ENCODE peak calls at places on chromosomes 16 and 17, in seven cellular contexts. R is pancreas; U is stimulated activated naive B cell treated with anti-CD40 and anti-IgM and Interleukin-4, amounts not matched to agents 10 μg/mL and 1 μg/mL and 100 μg/mL, for 72 hours; H is gastrocnemius medialis; Q is HCT116; V is RWPE2; N is lung. T is an unnamed sample.

GRCh38 chr16:71441348-71441781 is 489 bp downstream of the TLE7 start:
- ATAC-seq in R (peak), U (no peak), H (no peak), Q (peak), V (no peak), N (no peak), T (no peak)

GRCh38 chr16:20833081-20833480 is 26.8 kb downstream of the REXO5 start:
- ATAC-seq in R (no peak), U (no peak), H (no peak), Q (no peak), V (no peak), N (no peak), T (no peak)

GRCh38 chr17:48181653-48182052 is 74.1 kb downstream of the SNX11 start:
- ATAC-seq in R (peak), U (no peak), H (no peak), Q (peak), V (peak), N (no peak), T (no peak)

GRCh38 chr16:67115649-67116048 is 5.9 kb downstream of the PHAF1 start:
- ATAC-seq in R (no peak), U (no peak), H (no peak), Q (peak), V (peak), N (no peak), T (no peak)

GRCh38 chr16:46843898-46844642 is 13.1 kb upstream of the C16orf87 start:
- ATAC-seq in R (peak), U (peak), H (no peak), Q (no peak), V (no peak), N (no peak), T (peak)

GRCh38 chr17:9937164-9937835 is 32.2 kb upstream of the RCVRN start:
- ATAC-seq in R (peak), U (no peak), H (peak), Q (no peak), V (peak), N (no peak), T (peak)

GRCh38 chr16:89300311-89300975 is 82.9 kb downstream of the ZNF778 start:
- ATAC-seq in R (peak), U (no peak), H (peak), Q (no peak), V (no peak), N (no peak), T (no peak)

GRCh38 chr17:1390422-1391367 is 9.3 kb downstream of the YWHAE start:
- ATAC-seq in R (peak), U (no peak), H (peak), Q (no peak), V (no peak), N (no peak), T (no peak)

GRCh38 chr16:9197957-9198661 is 106.7 kb downstream of the HAPSTR1 start:
- ATAC-seq in R (no peak), U (no peak), H (no peak), Q (no peak), V (no peak), N (no peak), T (no peak)

GRCh38 chr17:45438931-45439610 is 6.4 kb upstream of the ARHGAP27 start:
- ATAC-seq in R (peak), U (no peak), H (peak), Q (peak), V (peak), N (no peak), T (peak)

GRCh38 chr16:57134982-57135381 is 42.6 kb downstream of the CPNE2 start:
- ATAC-seq in R (no peak), U (peak), H (no peak), Q (no peak), V (peak), N (no peak), T (peak)

GRCh38 chr17:72092710-72093322 is 28.0 kb upstream of the SOX9 start:
- ATAC-seq in R (peak), U (no peak), H (no peak), Q (no peak), V (no peak), N (no peak), T (no peak)

GRCh38 chr17:71995570-71995969 is 125.2 kb upstream of the SOX9 start:
- ATAC-seq in R (no peak), U (no peak), H (no peak), Q (no peak), V (peak), N (no peak), T (no peak)

GRCh38 chr16:74627506-74628220 is 20.7 kb upstream of the GLG1 start:
- ATAC-seq in R (peak), U (peak), H (peak), Q (no peak), V (no peak), N (no peak), T (no peak)

GRCh38 chr17:42049834-42050359 is 504 bp downstream of the C17orf113 start:
- ATAC-seq in R (peak), U (no peak), H (no peak), Q (peak), V (peak), N (no peak), T (no peak)

GRCh38 chr16:23072084-23072599 is 77.1 kb downstream of the USP31 start:
- ATAC-seq in R (peak), U (no peak), H (peak), Q (no peak), V (peak), N (no peak), T (peak)

GRCh38 chr17:9529033-9529748 is 46.4 kb downstream of the STX8 start:
- ATAC-seq in R (peak), U (peak), H (no peak), Q (peak), V (peak), N (no peak), T (no peak)

GRCh38 chr17:66400698-66401097 is 98.3 kb downstream of the PRKCA start:
- ATAC-seq in R (no peak), U (no peak), H (no peak), Q (no peak), V (no peak), N (no peak), T (no peak)

GRCh38 chr16:87829123-87829980 is 40.0 kb downstream of the SLC7A5 start:
- ATAC-seq in R (no peak), U (no peak), H (no peak), Q (peak), V (peak), N (no peak), T (peak)

GRCh38 chr16:58494981-58495860 is 4.7 kb upstream of the NDRG4 start:
- ATAC-seq in R (peak), U (peak), H (peak), Q (peak), V (peak), N (no peak), T (peak)

GRCh38 chr17:80415626-80416042 is 667 bp downstream of the ENDOV start:
- ATAC-seq in R (no peak), U (peak), H (peak), Q (peak), V (peak), N (no peak), T (no peak)

GRCh38 chr17:66483946-66484345 is 181.5 kb downstream of the PRKCA start:
- ATAC-seq in R (no peak), U (no peak), H (no peak), Q (no peak), V (no peak), N (no peak), T (no peak)

GRCh38 chr16:58252716-58253115 is 42.1 kb downstream of the PRSS54 start:
- ATAC-seq in R (no peak), U (no peak), H (no peak), Q (no peak), V (no peak), N (no peak), T (no peak)

GRCh38 chr16:57194512-57194911 is 8.4 kb downstream of the RSPRY1 start:
- ATAC-seq in R (peak), U (no peak), H (no peak), Q (peak), V (peak), N (no peak), T (peak)

GRCh38 chr16:9395958-9396359 is 304.5 kb downstream of the HAPSTR1 start:
- ATAC-seq in R (peak), U (no peak), H (no peak), Q (no peak), V (no peak), N (no peak), T (no peak)

GRCh38 chr16:72113616-72113945 is 19.9 kb downstream of the DHX38 start:
- ATAC-seq in R (no peak), U (no peak), H (no peak), Q (no peak), V (peak), N (no peak), T (peak)

GRCh38 chr16:62205459-62205858 is 169.2 kb upstream of the CDH8 start:
- ATAC-seq in R (no peak), U (no peak), H (no peak), Q (no peak), V (no peak), N (no peak), T (no peak)

GRCh38 chr17:1423456-1424135 is 23.6 kb upstream of the YWHAE start:
- ATAC-seq in R (no peak), U (no peak), H (peak), Q (no peak), V (no peak), N (no peak), T (peak)

T was measured in esophagus mucosa.